ENCODE peak calls at places on chromosomes 11 and 22, in eight cellular contexts. One of them, this sample, is unnamed.

GRCh38 chr22:17012267-17012666 is 4.2 kb upstream of the GAB4 start:
- DNase-seq in A172: no peak
- DNase-seq in GF-D8: no peak
- DNase-seq in choroid plexus epithelial cell: no peak
- DNase-seq in A549: no peak
- DNase-seq in foreskin fibroblast: no peak
- DNase-seq in psoas muscle: no peak
- DNase-seq in activated CD4-positive, alpha-beta T cell treated with anti-CD3 and anti-CD28 coated beads, Interleukin-2, amount 50 U/mL, for 1 hour: no peak
- DNase-seq in this sample: no peak

GRCh38 chr11:32400196-32400595 is 35.1 kb downstream of the WT1 start:
- DNase-seq in A172: peak; percentile 73
- DNase-seq in GF-D8: no peak
- DNase-seq in choroid plexus epithelial cell: peak; percentile 81
- DNase-seq in A549: no peak
- DNase-seq in foreskin fibroblast: no peak
- DNase-seq in psoas muscle: no peak
- DNase-seq in activated CD4-positive, alpha-beta T cell treated with anti-CD3 and anti-CD28 coated beads, Interleukin-2, amount 50 U/mL, for 1 hour: no peak
- DNase-seq in this sample: no peak

GRCh38 chr11:70327717-70328116 is 57.2 kb downstream of the PPFIA1 start:
- DNase-seq in A172: no peak
- DNase-seq in GF-D8: no peak
- DNase-seq in choroid plexus epithelial cell: no peak
- DNase-seq in A549: no peak
- DNase-seq in foreskin fibroblast: no peak
- DNase-seq in psoas muscle: no peak
- DNase-seq in activated CD4-positive, alpha-beta T cell treated with anti-CD3 and anti-CD28 coated beads, Interleukin-2, amount 50 U/mL, for 1 hour: no peak
- DNase-seq in this sample: no peak

GRCh38 chr11:45715398-45715797 is 50.0 kb upstream of the CHST1 start:
- DNase-seq in A172: no peak
- DNase-seq in GF-D8: no peak
- DNase-seq in choroid plexus epithelial cell: peak; percentile 4
- DNase-seq in A549: no peak
- DNase-seq in foreskin fibroblast: no peak
- DNase-seq in psoas muscle: no peak
- DNase-seq in activated CD4-positive, alpha-beta T cell treated with anti-CD3 and anti-CD28 coated beads, Interleukin-2, amount 50 U/mL, for 1 hour: no peak
- DNase-seq in this sample: no peak

GRCh38 chr11:134367781-134368180 is 36.0 kb downstream of the GLB1L2 start:
- DNase-seq in A172: no peak
- DNase-seq in GF-D8: no peak
- DNase-seq in choroid plexus epithelial cell: no peak
- DNase-seq in A549: no peak
- DNase-seq in foreskin fibroblast: no peak
- DNase-seq in psoas muscle: no peak
- DNase-seq in activated CD4-positive, alpha-beta T cell treated with anti-CD3 and anti-CD28 coated beads, Interleukin-2, amount 50 U/mL, for 1 hour: no peak
- DNase-seq in this sample: no peak

GRCh38 chr11:72263363-72263762 is 19.4 kb upstream of the PHOX2A start:
- DNase-seq in A172: peak; percentile 62
- DNase-seq in GF-D8: no peak
- DNase-seq in choroid plexus epithelial cell: peak; percentile 78
- DNase-seq in A549: peak; percentile 53
- DNase-seq in foreskin fibroblast: peak; percentile 50
- DNase-seq in psoas muscle: no peak
- DNase-seq in activated CD4-positive, alpha-beta T cell treated with anti-CD3 and anti-CD28 coated beads, Interleukin-2, amount 50 U/mL, for 1 hour: no peak
- DNase-seq in this sample: no peak

GRCh38 chr11:15276616-15277015 is 161.9 kb downstream of the INSC start:
- DNase-seq in A172: no peak
- DNase-seq in GF-D8: no peak
- DNase-seq in choroid plexus epithelial cell: peak; percentile 24
- DNase-seq in A549: no peak
- DNase-seq in foreskin fibroblast: no peak
- DNase-seq in psoas muscle: no peak
- DNase-seq in activated CD4-positive, alpha-beta T cell treated with anti-CD3 and anti-CD28 coated beads, Interleukin-2, amount 50 U/mL, for 1 hour: no peak
- DNase-seq in this sample: no peak

GRCh38 chr11:44030276-44030932 is 17.4 kb upstream of the ACCSL start:
- DNase-seq in A172: no peak
- DNase-seq in GF-D8: no peak
- DNase-seq in choroid plexus epithelial cell: peak; percentile 89
- DNase-seq in A549: no peak
- DNase-seq in foreskin fibroblast: no peak
- DNase-seq in psoas muscle: no peak
- DNase-seq in activated CD4-positive, alpha-beta T cell treated with anti-CD3 and anti-CD28 coated beads, Interleukin-2, amount 50 U/mL, for 1 hour: no peak
- DNase-seq in this sample: no peak

GRCh38 chr22:31843526-31843925 is 89.7 kb downstream of the DEPDC5 start:
- DNase-seq in A172: no peak
- DNase-seq in GF-D8: no peak
- DNase-seq in choroid plexus epithelial cell: no peak
- DNase-seq in A549: no peak
- DNase-seq in foreskin fibroblast: no peak
- DNase-seq in psoas muscle: no peak
- DNase-seq in activated CD4-positive, alpha-beta T cell treated with anti-CD3 and anti-CD28 coated beads, Interleukin-2, amount 50 U/mL, for 1 hour: no peak
- DNase-seq in this sample: no peak

GRCh38 chr22:49269928-49270327 is 557.7 kb downstream of the BRD1 start:
- DNase-seq in A172: no peak
- DNase-seq in GF-D8: no peak
- DNase-seq in choroid plexus epithelial cell: no peak
- DNase-seq in A549: no peak
- DNase-seq in foreskin fibroblast: no peak
- DNase-seq in psoas muscle: no peak
- DNase-seq in activated CD4-positive, alpha-beta T cell treated with anti-CD3 and anti-CD28 coated beads, Interleukin-2, amount 50 U/mL, for 1 hour: no peak
- DNase-seq in this sample: no peak

GRCh38 chr22:36595154-36595553 is 66.2 kb upstream of the EIF3D start:
- DNase-seq in A172: no peak
- DNase-seq in GF-D8: no peak
- DNase-seq in choroid plexus epithelial cell: no peak
- DNase-seq in A549: no peak
- DNase-seq in foreskin fibroblast: no peak
- DNase-seq in psoas muscle: no peak
- DNase-seq in activated CD4-positive, alpha-beta T cell treated with anti-CD3 and anti-CD28 coated beads, Interleukin-2, amount 50 U/mL, for 1 hour: no peak
- DNase-seq in this sample: no peak

GRCh38 chr11:70066628-70067027 is 11.5 kb upstream of the ANO1 start:
- DNase-seq in A172: no peak
- DNase-seq in GF-D8: no peak
- DNase-seq in choroid plexus epithelial cell: no peak
- DNase-seq in A549: no peak
- DNase-seq in foreskin fibroblast: no peak
- DNase-seq in psoas muscle: no peak
- DNase-seq in activated CD4-positive, alpha-beta T cell treated with anti-CD3 and anti-CD28 coated beads, Interleukin-2, amount 50 U/mL, for 1 hour: no peak
- DNase-seq in this sample: no peak

GRCh38 chr11:102912482-102912830 is 37.7 kb upstream of the MMP12 start:
- DNase-seq in A172: peak; percentile 1
- DNase-seq in GF-D8: no peak
- DNase-seq in choroid plexus epithelial cell: no peak
- DNase-seq in A549: no peak
- DNase-seq in foreskin fibroblast: no peak
- DNase-seq in psoas muscle: no peak
- DNase-seq in activated CD4-positive, alpha-beta T cell treated with anti-CD3 and anti-CD28 coated beads, Interleukin-2, amount 50 U/mL, for 1 hour: no peak
- DNase-seq in this sample: no peak

GRCh38 chr22:23850136-23850611 is 7.5 kb upstream of the SLC2A11 start:
- DNase-seq in A172: no peak
- DNase-seq in GF-D8: no peak
- DNase-seq in choroid plexus epithelial cell: no peak
- DNase-seq in A549: no peak
- DNase-seq in foreskin fibroblast: no peak
- DNase-seq in psoas muscle: no peak
- DNase-seq in activated CD4-positive, alpha-beta T cell treated with anti-CD3 and anti-CD28 coated beads, Interleukin-2, amount 50 U/mL, for 1 hour: no peak
- DNase-seq in this sample: no peak